ENCODE peak calls at places on chromosome 1, in seven cellular contexts. E, A, P, X, N, V and D are unnamed samples.

GRCh38 chr1:220874201-220874655 is 5.0 kb upstream of the HLX start:
- DNase-seq in A (peak; percentile 16), X (peak; percentile 74), N (peak; percentile 75), E (no peak), P (peak; percentile 44), V (peak; percentile 32), D (peak; percentile 39)

GRCh38 chr1:207920481-207921050 is 9.6 kb upstream of the CD34 start:
- DNase-seq in A (no peak), P (no peak), V (no peak), N (peak; percentile 34), X (no peak), E (no peak), D (no peak)

GRCh38 chr1:228280106-228280901 is 72.5 kb downstream of the OBSCN start:
- DNase-seq in P (no peak), V (no peak), E (no peak), X (no peak), A (no peak), N (no peak), D (no peak)

GRCh38 chr1:209884665-209885117 is 53.3 kb upstream of the SYT14 start:
- DNase-seq in V (peak; percentile 16), N (no peak), X (no peak), P (peak; percentile 57), A (peak; percentile 81), E (peak; percentile 11), D (no peak)

GRCh38 chr1:1144122-1144842 is 28.4 kb upstream of the C1orf159 start:
- DNase-seq in A (no peak), X (no peak), V (no peak), E (no peak), N (no peak), P (no peak), D (no peak)

GRCh38 chr1:172163479-172164215 is 256.8 kb upstream of the C1orf105 start:
- DNase-seq in N (no peak), E (no peak), A (no peak), X (no peak), P (no peak), V (no peak), D (no peak)

GRCh38 chr1:9319789-9320519 is 27.3 kb downstream of the SPSB1 start:
- DNase-seq in A (no peak), V (no peak), N (no peak), X (peak; percentile 61), E (no peak), P (no peak), D (no peak)

GRCh38 chr1:29186252-29186651 is 4.6 kb upstream of the SRSF4 start:
- DNase-seq in P (no peak), X (no peak), A (no peak), V (peak; percentile 87), E (no peak), N (no peak), D (peak; percentile 69)

GRCh38 chr1:12604114-12604874 is 13.7 kb downstream of the DHRS3 start:
- DNase-seq in V (peak; percentile 95), E (no peak), P (peak; percentile 96), A (peak; percentile 76), X (no peak), N (peak; percentile 64), D (no peak)

GRCh38 chr1:235105051-235106043 is 23.3 kb downstream of the TOMM20 start:
- DNase-seq in E (peak; percentile 86), N (no peak), X (peak; percentile 43), P (no peak), V (no peak), A (no peak), D (no peak)

GRCh38 chr1:116278541-116278866 is 94.5 kb upstream of the ATP1A1 start:
- DNase-seq in P (no peak), X (no peak), V (no peak), E (no peak), N (no peak), A (no peak), D (no peak)

GRCh38 chr1:14328687-14329086 is 269.8 kb upstream of the KAZN start:
- DNase-seq in A (no peak), N (no peak), V (no peak), P (no peak), X (no peak), E (no peak), D (no peak)

GRCh38 chr1:18686540-18686939 is 55.9 kb downstream of the PAX7 start:
- DNase-seq in X (no peak), V (no peak), E (no peak), P (no peak), N (no peak), A (no peak), D (no peak)

GRCh38 chr1:8962812-8963669 is 17.4 kb downstream of the CA6 start:
- DNase-seq in P (peak; percentile 81), E (no peak), N (peak; percentile 44), A (peak; percentile 68), V (peak; percentile 71), X (peak; percentile 76), D (peak; percentile 65)

GRCh38 chr1:74344396-74344795 is 109.2 kb downstream of the TNNI3K start:
- DNase-seq in V (no peak), A (no peak), X (no peak), E (no peak), N (peak; percentile 21), P (no peak), D (no peak)

GRCh38 chr1:44511769-44512168 is 106.7 kb downstream of the RNF220 start:
- DNase-seq in V (no peak), P (no peak), A (no peak), N (peak; percentile 44), E (no peak), X (no peak), D (no peak)

GRCh38 chr1:46596036-46596435 is 8.0 kb downstream of the MKNK1 start:
- DNase-seq in E (no peak), A (no peak), P (no peak), V (no peak), X (no peak), N (no peak), D (no peak)

GRCh38 chr1:151908228-151908691 is 1.1 kb downstream of the THEM4 start:
- DNase-seq in N (no peak), V (peak; percentile 13), E (no peak), P (no peak), A (peak; percentile 43), X (peak; percentile 48), D (peak; percentile 51)

GRCh38 chr1:230140221-230141001 is 73.4 kb downstream of the GALNT2 start:
- DNase-seq in E (no peak), V (no peak), X (no peak), P (no peak), A (no peak), N (no peak), D (no peak)

DNA sequence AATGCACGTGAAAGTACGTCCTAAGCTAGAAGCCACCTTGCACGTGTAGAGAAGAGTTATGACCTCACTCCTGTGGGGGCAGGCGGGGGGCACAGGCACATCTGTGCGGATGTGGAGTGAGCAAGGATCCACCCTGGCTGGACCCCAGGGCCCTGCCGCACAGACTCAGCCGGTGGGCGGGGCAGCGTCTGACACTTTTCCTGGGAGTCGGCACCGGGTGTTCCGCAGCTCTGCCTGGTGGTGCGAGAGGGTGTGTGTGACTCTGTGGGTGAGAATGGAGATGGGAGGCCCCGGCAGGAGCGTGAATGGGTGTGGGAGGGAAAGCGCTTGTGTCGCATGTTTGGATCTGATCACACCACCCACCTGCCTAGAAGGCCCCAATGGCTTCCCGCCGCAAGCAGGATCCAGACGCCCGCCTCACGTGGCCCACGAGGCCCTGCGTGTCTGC is 29.5 kb downstream of the RAP1GAP start:
- DNase-seq in E (no peak), X (no peak), P (peak; percentile 61), N (no peak), A (no peak), V (no peak), D (no peak)
- TF ChIP-seq JUND in E (no peak), X (no peak), P (peak; percentile 34), N (no peak), A (no peak), V (no peak), D (no peak)

DNA sequence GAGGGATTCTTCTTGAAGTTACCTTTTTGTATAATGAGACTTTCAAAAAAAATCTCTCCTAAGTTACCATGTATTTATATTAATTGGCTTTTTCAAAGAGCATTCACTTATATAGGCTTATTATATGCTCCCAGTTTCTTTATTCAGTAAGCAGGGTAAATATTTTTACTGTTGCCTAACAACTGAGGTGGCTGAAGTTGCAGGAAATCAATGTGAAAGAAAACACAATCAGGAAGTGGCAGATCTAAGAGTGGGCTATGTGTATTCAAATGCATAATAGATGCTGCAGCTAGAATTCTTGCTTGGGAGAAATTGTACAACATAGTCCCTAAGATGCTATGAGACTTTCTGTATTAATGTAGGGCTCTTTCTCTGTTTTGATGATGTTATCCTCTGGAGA is 606.9 kb downstream of the NUF2 start:
- DNase-seq in P (no peak), E (no peak), A (no peak), N (no peak), V (no peak), X (no peak), D (no peak)
- TF ChIP-seq JUND in P (no peak), E (no peak), A (no peak), N (no peak), V (no peak), X (no peak), D (no peak)

GRCh38 chr1:47764461-47765046 is 232.6 kb downstream of the TRABD2B start:
- DNase-seq in E (no peak), P (no peak), V (no peak), A (no peak), N (no peak), X (no peak), D (no peak)

GRCh38 chr1:47761201-47761930 is 235.8 kb downstream of the TRABD2B start:
- DNase-seq in A (no peak), P (no peak), V (no peak), N (no peak), X (no peak), E (no peak), D (no peak)

GRCh38 chr1:47765236-47765635 is 231.9 kb downstream of the TRABD2B start:
- DNase-seq in P (no peak), A (no peak), N (no peak), V (no peak), E (no peak), X (no peak), D (no peak)

GRCh38 chr1:47761974-47762373 is 235.2 kb downstream of the TRABD2B start:
- DNase-seq in A (no peak), P (no peak), X (no peak), V (no peak), E (no peak), N (no peak), D (no peak)

GRCh38 chr1:47763456-47764171 is 233.6 kb downstream of the TRABD2B start:
- DNase-seq in A (no peak), X (no peak), N (no peak), E (no peak), P (no peak), V (no peak), D (peak; percentile 16)
- TF ChIP-seq JUND in A (no peak), X (no peak), N (no peak), E (no peak), P (no peak), V (no peak), D (no peak)

DNA sequence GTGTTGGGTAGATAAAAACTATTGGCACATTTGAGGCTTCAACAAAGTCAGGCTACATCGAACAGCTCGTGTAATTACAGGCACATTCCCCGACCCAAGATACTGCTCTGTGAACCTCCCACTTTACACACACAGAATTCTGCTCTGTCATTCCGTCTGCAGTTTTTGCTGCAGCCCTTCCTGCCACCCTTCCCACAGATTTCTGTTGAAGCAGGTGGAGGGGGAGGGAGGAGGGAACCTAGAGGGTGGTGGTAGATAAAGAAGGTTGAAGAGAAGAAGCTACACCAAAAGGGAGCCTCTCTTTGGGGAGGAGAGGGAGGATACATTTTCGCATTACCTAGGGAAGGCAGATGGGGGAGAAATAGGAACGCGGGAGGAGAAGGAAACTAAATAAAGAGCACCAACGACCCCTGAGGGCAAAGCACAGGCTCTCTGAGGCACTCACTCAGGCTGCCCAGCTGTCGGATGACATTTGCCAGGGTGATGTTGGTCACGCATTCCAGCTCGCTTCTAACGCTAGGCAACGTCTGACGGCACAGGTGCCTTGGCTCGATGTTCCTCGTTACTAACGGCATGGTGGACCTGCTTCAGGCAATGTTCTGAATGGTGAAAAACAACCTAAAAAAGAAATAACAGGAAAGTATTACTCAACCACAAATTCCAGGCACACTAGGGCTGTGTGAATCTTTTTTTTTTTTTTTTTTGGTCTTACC is 36.0 kb downstream of the GPR3 start:
- DNase-seq in N (peak; percentile 60), A (no peak), P (peak; percentile 93), E (no peak), X (no peak), V (no peak), D (no peak)
- TF ChIP-seq JUND in N (no peak), A (no peak), P (peak; percentile 76), E (no peak), X (no peak), V (no peak), D (no peak)